ENCODE peak calls at places on chromosomes 12 and 14, in nine cellular contexts. W is stimulated activated CD4-positive, alpha-beta T cell treated with anti-CD3 and anti-CD28 coated beads, Interleukin-1b, Interleukin-23, amount 100 ng/mL, for 48 hours; F is IMR-90; H is mucosa of descending colon; Y is C1 segment of cervical spinal cord; S is CD4-positive, CD25-positive, alpha-beta regulatory T cell; K is activated CD8-positive, alpha-beta memory T cell treated with anti-CD3 and anti-CD28 coated beads for 24 hours; A is BJ; E is non-pigmented ciliary epithelial cell. U is an unnamed sample.

GRCh38 chr12:13853471-13853870 is 127.9 kb downstream of the GRIN2B start:
- DNase-seq in H (no peak), A (no peak), Y (no peak), S (no peak), E (no peak), K (no peak), F (no peak), W (no peak), U (no peak)

GRCh38 chr12:124667671-124668337 is 100.4 kb upstream of the NCOR2 start:
- DNase-seq in A (no peak), F (no peak), W (no peak), Y (no peak), H (no peak), E (no peak), S (no peak), K (no peak), U (no peak)

GRCh38 chr12:53791735-53792326 is 40.1 kb upstream of the CISTR start:
- DNase-seq in H (peak; percentile 26), A (no peak), Y (no peak), S (peak; percentile 10), W (no peak), F (no peak), E (no peak), K (peak; percentile 64), U (peak; percentile 38)

GRCh38 chr12:95940514-95940913 is 1.9 kb downstream of the CCDC38 start:
- DNase-seq in W (no peak), F (no peak), K (no peak), H (no peak), S (no peak), Y (no peak), A (no peak), E (no peak), U (no peak)

GRCh38 chr12:50050410-50051280 is 6.8 kb upstream of the ASIC1 start:
- DNase-seq in A (no peak), S (no peak), W (no peak), Y (no peak), F (peak; percentile 47), H (no peak), E (no peak), K (no peak), U (no peak)

GRCh38 chr12:6360578-6361490 is 14.5 kb downstream of the SCNN1A start:
- DNase-seq in K (no peak), W (no peak), Y (no peak), H (peak; percentile 32), A (no peak), F (no peak), S (no peak), E (no peak), U (no peak)

GRCh38 chr12:42590324-42590934 is 883 bp upstream of the PRICKLE1 start:
- DNase-seq in Y (no peak), S (no peak), W (peak; percentile 2), F (no peak), K (peak; percentile 59), A (no peak), H (peak; percentile 16), E (no peak), U (no peak)

GRCh38 chr12:40063424-40063823 is 42.5 kb downstream of the SLC2A13 start:
- DNase-seq in F (no peak), K (no peak), A (no peak), W (no peak), Y (peak; percentile 4), E (no peak), S (no peak), H (no peak), U (no peak)

GRCh38 chr14:81400852-81401251 is 728 bp upstream of the STON2 start:
- DNase-seq in E (peak; percentile 91), W (peak; percentile 47), K (no peak), F (peak; percentile 51), A (peak; percentile 95), Y (no peak), S (no peak), H (peak; percentile 73), U (peak; percentile 54)

GRCh38 chr12:55762646-55763045 is 19.7 kb downstream of the GDF11 start:
- DNase-seq in K (no peak), W (no peak), S (no peak), Y (no peak), H (no peak), A (no peak), E (no peak), F (no peak), U (no peak)

GRCh38 chr14:26896447-26896846 is 298.6 kb upstream of the NOVA1 start:
- DNase-seq in K (no peak), W (no peak), S (no peak), Y (no peak), A (no peak), F (peak; percentile 3), H (peak; percentile 12), E (peak; percentile 10), U (no peak)

GRCh38 chr14:72810201-72810600 is 83.7 kb downstream of the DPF3 start:
- DNase-seq in E (no peak), Y (no peak), W (peak; percentile 69), A (no peak), K (peak; percentile 81), F (no peak), S (peak; percentile 10), H (no peak), U (no peak)

GRCh38 chr12:131192951-131193350 is 239.2 kb downstream of the ADGRD1 start:
- DNase-seq in F (no peak), A (no peak), H (no peak), K (no peak), E (no peak), Y (no peak), W (no peak), S (no peak), U (no peak)

GRCh38 chr14:99286761-99287160 is 14.8 kb upstream of the BCL11B start:
- DNase-seq in E (no peak), Y (no peak), S (no peak), F (no peak), H (no peak), K (no peak), A (no peak), W (no peak), U (no peak)

GRCh38 chr12:120132437-120132836 is 15.9 kb upstream of the RAB35 start:
- DNase-seq in Y (no peak), K (no peak), A (no peak), H (no peak), W (no peak), E (no peak), F (no peak), S (no peak), U (no peak)

GRCh38 chr14:79467837-79468236 is 743.5 kb downstream of the DIO2 start:
- DNase-seq in A (peak; percentile 13), Y (no peak), W (no peak), S (no peak), E (no peak), H (peak; percentile 68), F (no peak), K (no peak), U (no peak)

GRCh38 chr14:36829547-36829946 is 167.9 kb downstream of the PAX9 start:
- DNase-seq in F (no peak), H (no peak), E (no peak), W (no peak), K (no peak), S (no peak), Y (no peak), A (no peak), U (no peak)

GRCh38 chr12:132477009-132477702 is 12.8 kb upstream of the FBRSL1 start:
- DNase-seq in W (no peak), F (no peak), A (no peak), S (no peak), H (no peak), E (no peak), K (no peak), Y (no peak), U (no peak)

GRCh38 chr12:89183985-89184435 is 168.3 kb downstream of the DUSP6 start:
- DNase-seq in E (no peak), H (no peak), S (no peak), Y (no peak), A (no peak), W (no peak), K (no peak), F (peak; percentile 72), U (no peak)

GRCh38 chr14:69711471-69712216 is 55.3 kb upstream of the SRSF5 start:
- DNase-seq in K (no peak), F (no peak), Y (peak; percentile 57), W (no peak), A (no peak), S (no peak), E (no peak), H (no peak), U (no peak)

GRCh38 chr12:2944401-2945047 is 14.7 kb upstream of the TEAD4 start:
- DNase-seq in S (peak; percentile 41), A (no peak), F (peak; percentile 19), Y (no peak), K (peak; percentile 80), E (no peak), H (peak; percentile 66), W (peak; percentile 66), U (peak; percentile 34)

GRCh38 chr12:89781161-89781560 is 72.5 kb upstream of the ATP2B1 start:
- DNase-seq in W (no peak), Y (no peak), H (no peak), S (no peak), A (no peak), K (no peak), E (no peak), F (no peak), U (no peak)

GRCh38 chr14:32986791-32987545 is 48.3 kb downstream of the NPAS3 start:
- DNase-seq in W (no peak), F (no peak), K (no peak), E (peak; percentile 32), A (peak; percentile 14), S (no peak), H (no peak), Y (peak; percentile 75), U (no peak)

GRCh38 chr14:38404100-38404541 is 148.2 kb upstream of the CLEC14A start:
- DNase-seq in W (no peak), S (no peak), K (no peak), H (no peak), F (peak; percentile 90), Y (no peak), A (peak; percentile 86), E (no peak), U (no peak)

GRCh38 chr12:65324056-65324455 is 45.6 kb downstream of the MSRB3 start:
- DNase-seq in A (no peak), E (no peak), H (no peak), Y (no peak), K (no peak), S (no peak), W (no peak), F (peak; percentile 28), U (no peak)

GRCh38 chr12:6963016-6963731 is 7.3 kb downstream of the PHB2 start:
- DNase-seq in A (no peak), E (no peak), K (peak; percentile 71), Y (no peak), W (no peak), F (no peak), H (peak; percentile 97), S (no peak), U (peak; percentile 89)

GRCh38 chr12:105331805-105332251 is 1.3 kb downstream of the C12orf75 start:
- DNase-seq in F (no peak), K (no peak), A (no peak), Y (no peak), E (no peak), S (no peak), W (peak; percentile 10), H (peak; percentile 61), U (no peak)

GRCh38 chr14:92317511-92317910 is 5.5 kb upstream of the SLC24A4 start:
- DNase-seq in W (no peak), E (peak; percentile 8), K (no peak), F (peak; percentile 38), S (no peak), Y (no peak), A (no peak), H (peak; percentile 13), U (no peak)

GRCh38 chr12:65585648-65586420 is 238.4 kb upstream of the HMGA2 start:
- DNase-seq in A (no peak), E (no peak), F (no peak), H (no peak), Y (no peak), W (no peak), K (no peak), S (no peak), U (no peak)

GRCh38 chr12:98698603-98699463 is 53.7 kb downstream of the APAF1 start:
- DNase-seq in H (peak; percentile 62), K (peak; percentile 60), E (peak; percentile 24), W (peak; percentile 53), S (peak; percentile 50), Y (peak; percentile 55), F (peak; percentile 59), A (peak; percentile 6), U (peak; percentile 31)

GRCh38 chr14:21087294-21088091 is 11.0 kb downstream of the ZNF219 start:
- DNase-seq in F (peak; percentile 98), H (no peak), W (peak; percentile 52), S (peak; percentile 89), E (peak; percentile 88), A (peak; percentile 76), K (no peak), Y (peak; percentile 18), U (no peak)